ENCODE peak calls at places on chromosome 9, in four cellular contexts. G is psoas muscle; Y is H54; D is CD8-positive, alpha-beta memory T cell. I is an unnamed sample.

GRCh38 chr9:81395301-81396054 is 293.9 kb downstream of the TLE1 start:
- DNase-seq in G (no peak), Y (no peak), D (no peak), I (no peak)

GRCh38 chr9:130893250-130894101 is 3.1 kb downstream of the QRFP start:
- DNase-seq in G (peak; percentile 73), Y (no peak), D (no peak), I (peak; percentile 13)

GRCh38 chr9:104743377-104743985 is 4.0 kb upstream of the NIPSNAP3A start:
- DNase-seq in G (no peak), Y (peak; percentile 24), D (peak; percentile 58), I (no peak)

GRCh38 chr9:115494958-115495690 is 377.2 kb upstream of the TNC start:
- DNase-seq in G (no peak), Y (no peak), D (no peak), I (no peak)

GRCh38 chr9:70421272-70422180 is 7.1 kb upstream of the KLF9 start:
- DNase-seq in G (no peak), Y (no peak), D (peak; percentile 65), I (no peak)

GRCh38 chr9:7394007-7394774 is 405.4 kb downstream of the DMAC1 start:
- DNase-seq in G (no peak), Y (no peak), D (no peak), I (no peak)

GRCh38 chr9:135908334-135909204 is 1.2 kb upstream of the CAMSAP1 start:
- DNase-seq in G (no peak), Y (no peak), D (no peak), I (no peak)

GRCh38 chr9:91837982-91838731 is 111.9 kb downstream of the ROR2 start:
- DNase-seq in G (no peak), Y (peak; percentile 37), D (no peak), I (peak; percentile 67)

GRCh38 chr9:23686896-23687295 is 139.1 kb downstream of the ELAVL2 start:
- DNase-seq in G (no peak), Y (no peak), D (no peak), I (no peak)

GRCh38 chr9:12718482-12719026 is 25.4 kb downstream of the TYRP1 start:
- DNase-seq in G (no peak), Y (no peak), D (no peak), I (no peak)

GRCh38 chr9:92969516-92970466 is 22.5 kb downstream of the FGD3 start:
- DNase-seq in G (no peak), Y (no peak), D (no peak), I (no peak)

GRCh38 chr9:99299214-99300102 is 77.4 kb downstream of the SEC61B start:
- DNase-seq in G (no peak), Y (peak; percentile 81), D (no peak), I (peak; percentile 26)

GRCh38 chr9:96655198-96655851 is at the start of gene PRXL2C:
- DNase-seq in G (peak; percentile 90), Y (peak; percentile 90), D (peak; percentile 71), I (peak; percentile 52)

GRCh38 chr9:88953401-88954029 is 37.8 kb upstream of the S1PR3 start:
- DNase-seq in G (no peak), Y (peak; percentile 45), D (no peak), I (no peak)

GRCh38 chr9:13621871-13622564 is 342.5 kb upstream of the MPDZ start:
- DNase-seq in G (no peak), Y (no peak), D (no peak), I (no peak)

GRCh38 chr9:87350915-87351314 is 146.8 kb upstream of the DAPK1 start:
- DNase-seq in G (no peak), Y (no peak), D (no peak), I (no peak)

I was measured in HTR-8/SVneo.